ENCODE peak calls at places on chromosomes 13 and 19, in ten cellular contexts. One of them, this sample, is unnamed. For H3K9me2, the result is how much of the 10 kb centered on the place peaks cover.

GRCh38 chr19:5001547-5002131 is 32.7 kb downstream of the KDM4B start:
- DNase-seq in SK-N-SH: peak
- DNase-seq in GM23338: peak
- DNase-seq in MM.1S: peak
- DNase-seq in PC-9: peak
- DNase-seq in HCT116: peak
- DNase-seq in Karpas-422: peak
- DNase-seq in OCI-LY7: peak
- DNase-seq in PC-3: peak
- DNase-seq in GM23248: peak
- DNase-seq in this sample: peak

GRCh38 chr13:44365899-44366298 is 7.7 kb upstream of the SERP2 start:
- DNase-seq in GM23338: no peak
- DNase-seq in SK-N-SH: no peak
- DNase-seq in GM23248: no peak
- DNase-seq in Karpas-422: no peak
- DNase-seq in PC-9: no peak
- DNase-seq in MM.1S: no peak
- DNase-seq in PC-3: no peak
- DNase-seq in HCT116: no peak
- DNase-seq in OCI-LY7: no peak
- DNase-seq in this sample: no peak

GRCh38 chr19:43435775-43436174 is 21.1 kb downstream of the TEX101 start:
- DNase-seq in HCT116: no peak
- DNase-seq in PC-3: no peak
- DNase-seq in OCI-LY7: no peak
- DNase-seq in Karpas-422: no peak
- DNase-seq in PC-9: no peak
- DNase-seq in GM23248: no peak
- DNase-seq in GM23338: no peak
- DNase-seq in MM.1S: no peak
- DNase-seq in SK-N-SH: no peak
- DNase-seq in this sample: no peak

GRCh38 chr13:33126909-33127607 is 110.8 kb downstream of the KL start:
- DNase-seq in PC-3: no peak
- DNase-seq in HCT116: no peak
- DNase-seq in PC-9: no peak
- DNase-seq in Karpas-422: no peak
- DNase-seq in MM.1S: no peak
- DNase-seq in GM23338: no peak
- DNase-seq in SK-N-SH: no peak
- DNase-seq in GM23248: peak
- DNase-seq in OCI-LY7: no peak
- DNase-seq in this sample: no peak

GRCh38 chr13:75666646-75667351 is 30.7 kb downstream of the LMO7 start:
- DNase-seq in GM23248: peak
- DNase-seq in MM.1S: no peak
- DNase-seq in HCT116: no peak
- DNase-seq in PC-3: no peak
- DNase-seq in SK-N-SH: no peak
- DNase-seq in Karpas-422: no peak
- DNase-seq in PC-9: no peak
- DNase-seq in OCI-LY7: no peak
- DNase-seq in GM23338: peak
- DNase-seq in this sample: no peak

GRCh38 chr19:14145381-14145780 is 9.0 kb upstream of the ASF1B start:
- DNase-seq in PC-3: no peak
- DNase-seq in SK-N-SH: peak
- DNase-seq in GM23338: no peak
- DNase-seq in GM23248: no peak
- DNase-seq in MM.1S: no peak
- DNase-seq in PC-9: no peak
- DNase-seq in OCI-LY7: no peak
- DNase-seq in HCT116: no peak
- DNase-seq in Karpas-422: no peak
- DNase-seq in this sample: no peak

GRCh38 chr13:21124853-21125252 is 51.5 kb downstream of the SKA3 start:
- DNase-seq in GM23248: peak
- DNase-seq in HCT116: no peak
- DNase-seq in OCI-LY7: no peak
- DNase-seq in Karpas-422: peak
- DNase-seq in GM23338: peak
- DNase-seq in PC-3: peak
- DNase-seq in PC-9: peak
- DNase-seq in MM.1S: no peak
- DNase-seq in SK-N-SH: peak
- DNase-seq in this sample: peak

GRCh38 chr19:13557756-13558398 is 51.6 kb upstream of the CACNA1A start:
- DNase-seq in GM23338: peak
- DNase-seq in SK-N-SH: no peak
- DNase-seq in GM23248: peak
- DNase-seq in PC-3: peak
- DNase-seq in PC-9: no peak
- DNase-seq in MM.1S: peak
- DNase-seq in OCI-LY7: peak
- DNase-seq in Karpas-422: peak
- DNase-seq in HCT116: peak
- DNase-seq in this sample: no peak

GRCh38 chr19:991174-991931 is 7.2 kb downstream of the WDR18 start:
- DNase-seq in OCI-LY7: peak
- DNase-seq in MM.1S: no peak
- DNase-seq in PC-9: no peak
- DNase-seq in GM23338: peak
- DNase-seq in HCT116: peak
- DNase-seq in SK-N-SH: peak
- DNase-seq in Karpas-422: peak
- DNase-seq in GM23248: peak
- DNase-seq in PC-3: peak
- DNase-seq in this sample: no peak

GRCh38 chr13:42880241-42880640 is 98.9 kb downstream of the FAM216B start:
- DNase-seq in PC-3: no peak
- DNase-seq in PC-9: no peak
- DNase-seq in SK-N-SH: no peak
- DNase-seq in GM23248: no peak
- DNase-seq in HCT116: no peak
- DNase-seq in OCI-LY7: no peak
- DNase-seq in Karpas-422: no peak
- DNase-seq in MM.1S: no peak
- DNase-seq in GM23338: no peak
- DNase-seq in this sample: no peak

GRCh38 chr19:1296078-1296477 is 10.4 kb downstream of the EFNA2 start:
- DNase-seq in GM23338: no peak
- DNase-seq in HCT116: no peak
- DNase-seq in PC-9: no peak
- DNase-seq in GM23248: no peak
- DNase-seq in SK-N-SH: no peak
- DNase-seq in PC-3: no peak
- DNase-seq in Karpas-422: no peak
- DNase-seq in MM.1S: no peak
- DNase-seq in OCI-LY7: no peak
- DNase-seq in this sample: no peak

GRCh38 chr13:26362261-26362660 is 108.3 kb downstream of the CDK8 start:
- DNase-seq in OCI-LY7: no peak
- DNase-seq in GM23248: no peak
- DNase-seq in SK-N-SH: no peak
- DNase-seq in HCT116: no peak
- DNase-seq in PC-3: no peak
- DNase-seq in MM.1S: no peak
- DNase-seq in Karpas-422: no peak
- DNase-seq in GM23338: no peak
- DNase-seq in PC-9: no peak
- DNase-seq in this sample: no peak

GRCh38 chr19:46731584-46731983 is 14.3 kb upstream of the FKRP start:
- DNase-seq in GM23248: no peak
- DNase-seq in GM23338: no peak
- DNase-seq in SK-N-SH: no peak
- DNase-seq in PC-9: peak
- DNase-seq in Karpas-422: no peak
- DNase-seq in PC-3: no peak
- DNase-seq in MM.1S: no peak
- DNase-seq in HCT116: no peak
- DNase-seq in OCI-LY7: no peak
- DNase-seq in this sample: no peak

GRCh38 chr13:36345438-36346221 is 564 bp downstream of the SPART start:
- DNase-seq in GM23248: peak
- DNase-seq in MM.1S: no peak
- DNase-seq in PC-3: no peak
- DNase-seq in OCI-LY7: no peak
- DNase-seq in PC-9: peak
- DNase-seq in SK-N-SH: no peak
- DNase-seq in GM23338: peak
- DNase-seq in Karpas-422: no peak
- DNase-seq in HCT116: no peak
- DNase-seq in this sample: peak

GRCh38 chr19:4524808-4525562 is 6.7 kb upstream of the PLIN4 start:
- DNase-seq in GM23338: peak
- DNase-seq in MM.1S: peak
- DNase-seq in SK-N-SH: peak
- DNase-seq in Karpas-422: peak
- DNase-seq in HCT116: peak
- DNase-seq in PC-3: peak
- DNase-seq in OCI-LY7: peak
- DNase-seq in GM23248: peak
- DNase-seq in PC-9: no peak
- DNase-seq in this sample: peak

GRCh38 chr13:25335856-25336255 is 34.4 kb downstream of the NUP58 start:
- DNase-seq in PC-3: no peak
- DNase-seq in MM.1S: no peak
- DNase-seq in Karpas-422: no peak
- DNase-seq in PC-9: no peak
- DNase-seq in SK-N-SH: no peak
- DNase-seq in HCT116: no peak
- DNase-seq in OCI-LY7: no peak
- DNase-seq in GM23338: no peak
- DNase-seq in GM23248: peak
- DNase-seq in this sample: no peak

GRCh38 chr19:38840583-38840968 is 9.0 kb upstream of the ECH1 start:
- DNase-seq in GM23248: no peak
- DNase-seq in MM.1S: no peak
- DNase-seq in GM23338: no peak
- DNase-seq in Karpas-422: no peak
- DNase-seq in PC-3: no peak
- DNase-seq in HCT116: no peak
- DNase-seq in PC-9: no peak
- DNase-seq in SK-N-SH: no peak
- DNase-seq in OCI-LY7: no peak
- DNase-seq in this sample: no peak

GRCh38 chr13:50387124-50387581 is 371.9 kb downstream of the KCNRG start:
- DNase-seq in GM23248: peak
- DNase-seq in MM.1S: peak
- DNase-seq in GM23338: peak
- DNase-seq in SK-N-SH: peak
- DNase-seq in OCI-LY7: peak
- DNase-seq in HCT116: no peak
- DNase-seq in Karpas-422: peak
- DNase-seq in PC-9: no peak
- DNase-seq in PC-3: peak
- DNase-seq in this sample: peak

GRCh38 chr13:83752141-83752540 is 130.1 kb downstream of the SLITRK1 start:
- DNase-seq in PC-3: peak
- DNase-seq in OCI-LY7: no peak
- DNase-seq in MM.1S: no peak
- DNase-seq in GM23338: no peak
- DNase-seq in Karpas-422: no peak
- DNase-seq in SK-N-SH: no peak
- DNase-seq in GM23248: peak
- DNase-seq in HCT116: no peak
- DNase-seq in PC-9: peak
- DNase-seq in this sample: no peak
- H3K27ac ChIP-seq in PC-3: no peak
- H3K27ac ChIP-seq in OCI-LY7: no peak
- H3K27ac ChIP-seq in MM.1S: no peak
- H3K27ac ChIP-seq in GM23338: no peak
- H3K27ac ChIP-seq in Karpas-422: no peak
- H3K27ac ChIP-seq in SK-N-SH: no peak
- H3K27ac ChIP-seq in GM23248: no peak
- H3K27ac ChIP-seq in HCT116: no peak
- H3K27ac ChIP-seq in PC-9: no peak
- H3K27ac ChIP-seq in this sample: no peak

GRCh38 chr19:37313335-37313627 is 57.6 kb upstream of the ZNF527 start:
- DNase-seq in Karpas-422: no peak
- DNase-seq in SK-N-SH: no peak
- DNase-seq in HCT116: no peak
- DNase-seq in OCI-LY7: no peak
- DNase-seq in PC-3: no peak
- DNase-seq in GM23248: peak
- DNase-seq in GM23338: no peak
- DNase-seq in PC-9: no peak
- DNase-seq in MM.1S: no peak
- DNase-seq in this sample: no peak
- H3K9me2 ChIP-seq in Karpas-422: under half
- H3K9me2 ChIP-seq in SK-N-SH: under half
- H3K9me2 ChIP-seq in HCT116: under half
- H3K9me2 ChIP-seq in OCI-LY7: under half
- H3K9me2 ChIP-seq in PC-3: under half
- H3K9me2 ChIP-seq in GM23248: under half
- H3K9me2 ChIP-seq in GM23338: under half
- H3K9me2 ChIP-seq in PC-9: under half
- H3K9me2 ChIP-seq in MM.1S: under half
- H3K9me2 ChIP-seq in this sample: under half

GRCh38 chr13:45799451-45799850 is 52.1 kb downstream of the SIAH3 start:
- DNase-seq in OCI-LY7: no peak
- DNase-seq in GM23248: no peak
- DNase-seq in PC-3: no peak
- DNase-seq in GM23338: no peak
- DNase-seq in HCT116: no peak
- DNase-seq in Karpas-422: no peak
- DNase-seq in PC-9: no peak
- DNase-seq in MM.1S: no peak
- DNase-seq in SK-N-SH: no peak
- DNase-seq in this sample: no peak
- H3K27ac ChIP-seq in OCI-LY7: no peak
- H3K27ac ChIP-seq in GM23248: no peak
- H3K27ac ChIP-seq in PC-3: no peak
- H3K27ac ChIP-seq in GM23338: no peak
- H3K27ac ChIP-seq in HCT116: no peak
- H3K27ac ChIP-seq in Karpas-422: no peak
- H3K27ac ChIP-seq in PC-9: no peak
- H3K27ac ChIP-seq in MM.1S: no peak
- H3K27ac ChIP-seq in SK-N-SH: no peak
- H3K27ac ChIP-seq in this sample: no peak

GRCh38 chr19:34673590-34673989 is 3.4 kb downstream of the SCGB2B2 start:
- DNase-seq in MM.1S: no peak
- DNase-seq in Karpas-422: no peak
- DNase-seq in HCT116: no peak
- DNase-seq in GM23338: no peak
- DNase-seq in PC-9: no peak
- DNase-seq in OCI-LY7: no peak
- DNase-seq in GM23248: no peak
- DNase-seq in SK-N-SH: no peak
- DNase-seq in PC-3: no peak
- DNase-seq in this sample: peak
- H3K9me2 ChIP-seq in MM.1S: under half
- H3K9me2 ChIP-seq in Karpas-422: under half
- H3K9me2 ChIP-seq in HCT116: under half
- H3K9me2 ChIP-seq in GM23338: under half
- H3K9me2 ChIP-seq in PC-9: under half
- H3K9me2 ChIP-seq in OCI-LY7: under half
- H3K9me2 ChIP-seq in GM23248: under half
- H3K9me2 ChIP-seq in SK-N-SH: under half
- H3K9me2 ChIP-seq in PC-3: under half
- H3K9me2 ChIP-seq in this sample: under half

GRCh38 chr19:8210660-8211101 is 1.5 kb downstream of the CERS4 start:
- DNase-seq in HCT116: no peak
- DNase-seq in MM.1S: no peak
- DNase-seq in SK-N-SH: no peak
- DNase-seq in OCI-LY7: peak
- DNase-seq in GM23248: no peak
- DNase-seq in GM23338: no peak
- DNase-seq in PC-3: no peak
- DNase-seq in PC-9: no peak
- DNase-seq in Karpas-422: peak
- DNase-seq in this sample: peak
- H3K27ac ChIP-seq in HCT116: peak
- H3K27ac ChIP-seq in MM.1S: no peak
- H3K27ac ChIP-seq in SK-N-SH: no peak
- H3K27ac ChIP-seq in OCI-LY7: peak
- H3K27ac ChIP-seq in GM23248: no peak
- H3K27ac ChIP-seq in GM23338: no peak
- H3K27ac ChIP-seq in PC-3: no peak
- H3K27ac ChIP-seq in PC-9: no peak
- H3K27ac ChIP-seq in Karpas-422: peak
- H3K27ac ChIP-seq in this sample: peak